ENCODE peak calls at places on chromosome 3, in ten cellular contexts. One of them, this sample, is unnamed.

GRCh38 chr3:190718097-190718496 is 144.4 kb downstream of the GMNC start:
- DNase-seq in M059J: peak; percentile 36
- DNase-seq in H9: peak; percentile 43
- DNase-seq in ecto neural progenitor cell: no peak
- DNase-seq in NCI-H1048: no peak
- DNase-seq in epithelial cell of esophagus: no peak
- DNase-seq in midbrain: no peak
- DNase-seq in NCI-H774: no peak
- DNase-seq in NCI-H524: no peak
- DNase-seq in cortex of kidney: no peak
- DNase-seq in this sample: no peak

GRCh38 chr3:124916837-124917409 is 17.6 kb downstream of the MUC13 start:
- DNase-seq in M059J: no peak
- DNase-seq in H9: no peak
- DNase-seq in ecto neural progenitor cell: no peak
- DNase-seq in NCI-H1048: no peak
- DNase-seq in epithelial cell of esophagus: peak; percentile 6
- DNase-seq in midbrain: peak; percentile 4
- DNase-seq in NCI-H774: no peak
- DNase-seq in NCI-H524: no peak
- DNase-seq in cortex of kidney: no peak
- DNase-seq in this sample: no peak

GRCh38 chr3:52171577-52172261 is 17.5 kb upstream of the POC1A start:
- DNase-seq in M059J: peak; percentile 62
- DNase-seq in H9: no peak
- DNase-seq in ecto neural progenitor cell: no peak
- DNase-seq in NCI-H1048: no peak
- DNase-seq in epithelial cell of esophagus: peak; percentile 65
- DNase-seq in midbrain: no peak
- DNase-seq in NCI-H774: no peak
- DNase-seq in NCI-H524: peak; percentile 12
- DNase-seq in cortex of kidney: no peak
- DNase-seq in this sample: no peak

GRCh38 chr3:12601072-12601471 is 44.2 kb downstream of the MKRN2 start:
- DNase-seq in M059J: no peak
- DNase-seq in H9: no peak
- DNase-seq in ecto neural progenitor cell: no peak
- DNase-seq in NCI-H1048: no peak
- DNase-seq in epithelial cell of esophagus: no peak
- DNase-seq in midbrain: no peak
- DNase-seq in NCI-H774: no peak
- DNase-seq in NCI-H524: peak; percentile 11
- DNase-seq in cortex of kidney: no peak
- DNase-seq in this sample: no peak

GRCh38 chr3:31733234-31733667 is 200.5 kb downstream of the STT3B start:
- DNase-seq in M059J: no peak
- DNase-seq in H9: no peak
- DNase-seq in ecto neural progenitor cell: no peak
- DNase-seq in NCI-H1048: peak; percentile 5
- DNase-seq in epithelial cell of esophagus: no peak
- DNase-seq in midbrain: no peak
- DNase-seq in NCI-H774: peak; percentile 20
- DNase-seq in NCI-H524: no peak
- DNase-seq in cortex of kidney: no peak
- DNase-seq in this sample: no peak

GRCh38 chr3:22372292-22372949 is 621.4 kb upstream of the ZNF385D start:
- DNase-seq in M059J: no peak
- DNase-seq in H9: peak; percentile 62
- DNase-seq in ecto neural progenitor cell: peak; percentile 80
- DNase-seq in NCI-H1048: no peak
- DNase-seq in epithelial cell of esophagus: peak; percentile 6
- DNase-seq in midbrain: no peak
- DNase-seq in NCI-H774: peak; percentile 1
- DNase-seq in NCI-H524: peak; percentile 39
- DNase-seq in cortex of kidney: no peak
- DNase-seq in this sample: no peak

GRCh38 chr3:128145279-128145678 is 8.0 kb upstream of the EEFSEC start:
- DNase-seq in M059J: no peak
- DNase-seq in H9: no peak
- DNase-seq in ecto neural progenitor cell: no peak
- DNase-seq in NCI-H1048: no peak
- DNase-seq in epithelial cell of esophagus: no peak
- DNase-seq in midbrain: peak; percentile 29
- DNase-seq in NCI-H774: no peak
- DNase-seq in NCI-H524: no peak
- DNase-seq in cortex of kidney: no peak
- DNase-seq in this sample: no peak

GRCh38 chr3:50378024-50378423 is 18.7 kb upstream of the TMEM115 start:
- DNase-seq in M059J: no peak
- DNase-seq in H9: no peak
- DNase-seq in ecto neural progenitor cell: no peak
- DNase-seq in NCI-H1048: no peak
- DNase-seq in epithelial cell of esophagus: no peak
- DNase-seq in midbrain: no peak
- DNase-seq in NCI-H774: no peak
- DNase-seq in NCI-H524: no peak
- DNase-seq in cortex of kidney: no peak
- DNase-seq in this sample: no peak

GRCh38 chr3:174619244-174619643 is 239.9 kb upstream of the NAALADL2 start:
- DNase-seq in M059J: no peak
- DNase-seq in H9: no peak
- DNase-seq in ecto neural progenitor cell: no peak
- DNase-seq in NCI-H1048: no peak
- DNase-seq in epithelial cell of esophagus: no peak
- DNase-seq in midbrain: no peak
- DNase-seq in NCI-H774: no peak
- DNase-seq in NCI-H524: no peak
- DNase-seq in cortex of kidney: no peak
- DNase-seq in this sample: no peak

GRCh38 chr3:16399473-16399872 is 114.0 kb downstream of the RFTN1 start:
- DNase-seq in M059J: peak; percentile 84
- DNase-seq in H9: peak; percentile 51
- DNase-seq in ecto neural progenitor cell: no peak
- DNase-seq in NCI-H1048: no peak
- DNase-seq in epithelial cell of esophagus: peak; percentile 40
- DNase-seq in midbrain: no peak
- DNase-seq in NCI-H774: no peak
- DNase-seq in NCI-H524: peak; percentile 94
- DNase-seq in cortex of kidney: no peak
- DNase-seq in this sample: no peak

This sample was measured in epithelial cell of prostate.